ENCODE peak calls at places on chromosome 22, in seven cellular contexts. W is coronary artery, R is cardiac muscle cell, Y is right lobe of liver, Z is NB4, F is fibroblast of lung, A is stomach. C is an unnamed sample.

GRCh38 chr22:19244600-19245352 is 46.7 kb downstream of the CLTCL1 start:
- DNase-seq in W (no peak), R (no peak), Y (no peak), Z (peak), F (no peak), A (no peak), C (no peak)

GRCh38 chr22:26648761-26649363 is 8.5 kb upstream of the MIAT start:
- DNase-seq in W (no peak), R (no peak), Y (no peak), Z (peak), F (no peak), A (no peak), C (no peak)

GRCh38 chr22:48079505-48080295 is 1317.2 kb downstream of the TBC1D22A start:
- DNase-seq in W (no peak), R (no peak), Y (no peak), Z (no peak), F (no peak), A (no peak), C (no peak)

GRCh38 chr22:24053481-24054226 is 42.5 kb downstream of the CABIN1 start:
- DNase-seq in W (no peak), R (no peak), Y (no peak), Z (peak), F (no peak), A (no peak), C (no peak)

GRCh38 chr22:24845036-24845918 is 39.3 kb downstream of the SGSM1 start:
- DNase-seq in W (peak), R (no peak), Y (no peak), Z (peak), F (no peak), A (no peak), C (no peak)

GRCh38 chr22:39360674-39361413 is 11.1 kb downstream of the SYNGR1 start:
- DNase-seq in W (no peak), R (no peak), Y (no peak), Z (no peak), F (no peak), A (no peak), C (no peak)

GRCh38 chr22:48748860-48749554 is 1078.7 kb downstream of the BRD1 start:
- DNase-seq in W (peak), R (no peak), Y (no peak), Z (no peak), F (no peak), A (peak), C (no peak)

GRCh38 chr22:33438273-33438672 is 380.1 kb upstream of the SYN3 start:
- DNase-seq in W (no peak), R (no peak), Y (no peak), Z (peak), F (peak), A (no peak), C (peak)

GRCh38 chr22:28711820-28712777 is 29.5 kb downstream of the CHEK2 start:
- DNase-seq in W (no peak), R (no peak), Y (no peak), Z (peak), F (peak), A (no peak), C (peak)

GRCh38 chr22:47734511-47734910 is 972.1 kb downstream of the TBC1D22A start:
- DNase-seq in W (no peak), R (no peak), Y (no peak), Z (no peak), F (no peak), A (no peak), C (no peak)

GRCh38 chr22:34001701-34002466 is 81.6 kb upstream of the LARGE1 start:
- DNase-seq in W (no peak), R (no peak), Y (peak), Z (no peak), F (no peak), A (no peak), C (no peak)

GRCh38 chr22:32985899-32986772 is 72.0 kb downstream of the SYN3 start:
- DNase-seq in W (no peak), R (peak), Y (peak), Z (peak), F (peak), A (peak), C (peak)

GRCh38 chr22:48500481-48501230 is 1327.0 kb downstream of the BRD1 start:
- DNase-seq in W (no peak), R (no peak), Y (no peak), Z (peak), F (no peak), A (no peak), C (peak)

GRCh38 chr22:35384973-35385588 is 4.2 kb downstream of the HMOX1 start:
- DNase-seq in W (no peak), R (no peak), Y (no peak), Z (no peak), F (no peak), A (no peak), C (no peak)

GRCh38 chr22:28795071-28795693 is 5.2 kb downstream of the XBP1 start:
- DNase-seq in W (no peak), R (no peak), Y (no peak), Z (no peak), F (no peak), A (no peak), C (no peak)

GRCh38 chr22:37571258-37571991 is 8.5 kb downstream of the LGALS2 start:
- DNase-seq in W (no peak), R (no peak), Y (no peak), Z (peak), F (no peak), A (no peak), C (no peak)

GRCh38 chr22:48396091-48396784 is 1431.4 kb downstream of the BRD1 start:
- DNase-seq in W (no peak), R (no peak), Y (no peak), Z (no peak), F (no peak), A (no peak), C (no peak)

GRCh38 chr22:47066616-47066905 is 304.1 kb downstream of the TBC1D22A start:
- DNase-seq in W (no peak), R (no peak), Y (no peak), Z (no peak), F (no peak), A (no peak), C (no peak)

GRCh38 chr22:48832592-48832991 is 995.1 kb downstream of the BRD1 start:
- DNase-seq in W (no peak), R (no peak), Y (no peak), Z (peak), F (no peak), A (no peak), C (no peak)

GRCh38 chr22:40410272-40410671 is 39.9 kb downstream of the SGSM3 start:
- DNase-seq in W (no peak), R (no peak), Y (peak), Z (no peak), F (no peak), A (peak), C (no peak)

GRCh38 chr22:18111759-18112330 is 1.2 kb downstream of the TUBA8 start:
- DNase-seq in W (no peak), R (no peak), Y (no peak), Z (peak), F (no peak), A (peak), C (no peak)

GRCh38 chr22:25764270-25765015 is 22.5 kb downstream of the MYO18B start:
- DNase-seq in W (no peak), R (no peak), Y (no peak), Z (no peak), F (no peak), A (no peak), C (no peak)

GRCh38 chr22:20656902-20657836 is 116.7 kb upstream of the SERPIND1 start:
- DNase-seq in W (no peak), R (no peak), Y (no peak), Z (peak), F (no peak), A (no peak), C (no peak)

GRCh38 chr22:29093980-29094379 is 21.1 kb downstream of the KREMEN1 start:
- DNase-seq in W (no peak), R (no peak), Y (no peak), Z (no peak), F (peak), A (no peak), C (no peak)

GRCh38 chr22:48218889-48219420 is 1456.5 kb downstream of the TBC1D22A start:
- DNase-seq in W (peak), R (no peak), Y (no peak), Z (no peak), F (no peak), A (no peak), C (no peak)

GRCh38 chr22:46970411-46971123 is 208.1 kb downstream of the TBC1D22A start:
- DNase-seq in W (peak), R (no peak), Y (no peak), Z (no peak), F (no peak), A (no peak), C (no peak)

GRCh38 chr22:47175151-47175760 is 412.8 kb downstream of the TBC1D22A start:
- DNase-seq in W (peak), R (no peak), Y (peak), Z (no peak), F (peak), A (no peak), C (no peak)

DNA sequence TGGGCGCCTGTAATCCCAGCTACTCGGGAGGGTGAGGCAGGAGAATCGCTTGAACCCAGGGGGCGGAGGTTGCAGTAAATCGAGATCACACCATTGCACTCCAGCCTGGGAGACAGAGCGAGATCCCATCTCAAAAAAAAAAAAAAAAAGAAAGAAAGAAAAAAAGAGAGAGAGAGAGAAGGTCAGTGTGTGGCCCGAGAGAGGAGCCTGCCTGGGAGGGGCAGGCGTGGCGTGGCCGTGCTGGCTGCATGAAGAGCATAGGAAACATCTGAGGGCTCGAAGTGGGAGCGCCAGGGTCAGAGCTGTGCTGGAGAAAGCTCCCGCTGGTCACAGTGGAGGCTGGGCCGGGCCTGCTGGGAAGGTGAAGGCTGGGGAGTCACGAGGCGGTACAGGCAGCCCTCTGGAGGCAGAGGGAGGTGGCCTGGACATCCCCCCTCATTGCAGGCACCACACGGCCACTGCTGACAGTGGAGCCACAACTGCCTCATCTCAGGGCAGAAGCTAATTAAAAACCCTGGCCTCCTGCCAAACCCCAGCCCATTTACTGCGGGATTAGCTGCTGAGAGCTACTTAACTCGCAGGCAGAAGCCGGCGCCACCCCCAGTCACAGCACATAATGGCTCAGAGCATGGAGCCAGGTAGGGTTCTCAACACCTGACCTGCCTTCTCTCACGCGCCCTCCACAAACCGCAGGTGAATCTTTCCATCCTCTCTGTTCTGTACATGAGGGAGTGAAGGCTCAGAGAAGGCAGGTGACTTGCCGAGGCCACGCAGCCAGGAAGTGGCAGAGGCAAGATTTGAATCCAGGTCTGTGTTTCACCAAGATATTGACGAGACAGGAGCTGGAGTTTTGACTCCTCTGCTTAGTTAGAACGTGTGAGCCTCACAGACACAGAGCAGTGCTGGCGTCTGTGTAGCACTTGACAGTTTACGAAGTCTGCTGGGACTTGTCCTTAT is 32.6 kb downstream of the NFAM1 start:
- DNase-seq in W (no peak), R (peak), Y (no peak), Z (peak), F (no peak), A (peak), C (no peak)
- TF ChIP-seq CTCF in W (no peak), R (no peak), Y (no peak), Z (no peak), F (no peak), A (no peak), C (no peak)

GRCh38 chr22:44126807-44127206 is 53.9 kb upstream of the PARVG start:
- DNase-seq in W (no peak), R (no peak), Y (no peak), Z (no peak), F (no peak), A (no peak), C (no peak)

GRCh38 chr22:44125421-44125820 is 55.3 kb upstream of the PARVG start:
- DNase-seq in W (no peak), R (no peak), Y (no peak), Z (no peak), F (no peak), A (no peak), C (no peak)

GRCh38 chr22:44128961-44129613 is 51.6 kb upstream of the PARVG start:
- DNase-seq in W (no peak), R (no peak), Y (no peak), Z (no peak), F (no peak), A (no peak), C (no peak)

GRCh38 chr22:44129614-44129976 is 51.1 kb upstream of the PARVG start:
- DNase-seq in W (no peak), R (no peak), Y (no peak), Z (no peak), F (peak), A (no peak), C (no peak)

DNA sequence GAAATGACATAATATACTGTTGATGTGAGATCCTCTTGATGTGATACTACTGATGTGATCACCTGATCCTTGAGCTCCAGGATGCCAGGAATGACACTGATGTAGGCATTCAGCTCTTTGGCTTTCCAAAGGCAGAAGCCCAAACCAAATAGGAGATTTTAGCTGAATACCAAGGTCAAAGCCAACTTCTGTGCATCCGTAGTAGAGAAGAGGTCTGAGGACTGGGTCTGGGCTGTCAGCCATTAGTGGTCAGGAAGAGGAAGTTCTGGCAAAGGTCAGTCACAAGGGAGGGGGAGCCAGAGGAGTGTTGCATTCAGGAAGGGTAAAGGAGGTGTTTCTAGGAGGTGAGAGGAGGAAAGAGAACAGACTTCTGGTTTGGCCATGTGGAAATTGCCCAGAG is 53.4 kb upstream of the PARVG start:
- DNase-seq in W (no peak), R (no peak), Y (no peak), Z (peak), F (no peak), A (no peak), C (no peak)
- TF ChIP-seq CTCF in W (no peak), R (no peak), Y (no peak), Z (no peak), F (no peak), A (no peak), C (no peak)

GRCh38 chr22:31972180-31972579 is 27.8 kb downstream of the YWHAH start:
- DNase-seq in W (no peak), R (no peak), Y (no peak), Z (no peak), F (no peak), A (no peak), C (no peak)

GRCh38 chr22:31977939-31978338 is 33.6 kb downstream of the YWHAH start:
- DNase-seq in W (no peak), R (no peak), Y (no peak), Z (no peak), F (no peak), A (no peak), C (no peak)

GRCh38 chr22:31980628-31981027 is 36.3 kb downstream of the YWHAH start:
- DNase-seq in W (no peak), R (no peak), Y (no peak), Z (no peak), F (no peak), A (no peak), C (no peak)

GRCh38 chr22:31973739-31974138 is 29.4 kb downstream of the YWHAH start:
- DNase-seq in W (no peak), R (no peak), Y (peak), Z (no peak), F (no peak), A (no peak), C (no peak)

DNA sequence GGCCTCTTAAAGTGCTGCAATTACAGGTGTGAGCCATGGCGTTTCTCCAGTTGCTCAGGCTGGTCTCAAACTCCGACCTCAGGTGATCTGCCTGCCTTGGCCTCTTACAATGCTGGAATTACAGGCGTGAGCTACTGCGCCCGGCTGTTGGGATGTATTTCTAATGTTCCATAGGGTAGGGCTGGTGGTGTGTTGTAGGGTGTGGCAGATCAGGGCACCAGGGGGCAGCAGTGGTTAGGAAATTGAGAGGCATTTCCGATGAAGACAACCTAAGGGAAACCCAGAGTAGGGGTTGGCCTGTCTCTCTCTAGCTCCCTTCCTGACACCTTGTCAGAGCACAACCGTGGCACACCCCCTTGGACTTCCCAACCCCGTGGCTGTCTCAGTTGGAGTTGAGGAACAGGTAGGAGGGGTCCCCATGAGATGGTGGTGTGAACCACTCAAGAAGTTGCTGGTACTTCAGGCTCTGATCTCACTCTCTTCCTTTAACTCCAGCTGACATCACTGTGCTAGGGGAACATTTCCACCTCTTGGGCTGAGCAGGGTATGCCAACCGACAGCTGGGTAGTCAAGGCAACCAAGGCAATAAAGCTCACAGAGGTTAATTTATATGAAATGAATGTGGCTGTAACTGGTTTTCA is 32.9 kb downstream of the YWHAH start:
- DNase-seq in W (no peak), R (peak), Y (peak), Z (peak), F (peak), A (peak), C (peak)
- TF ChIP-seq CTCF in W (no peak), R (peak), Y (peak), Z (peak), F (peak), A (no peak), C (peak)

GRCh38 chr22:22110548-22111266 is 128.1 kb upstream of the TOP3B start:
- DNase-seq in W (no peak), R (peak), Y (no peak), Z (peak), F (peak), A (no peak), C (peak)

GRCh38 chr22:22111267-22111751 is 128.7 kb upstream of the TOP3B start:
- DNase-seq in W (no peak), R (no peak), Y (no peak), Z (no peak), F (peak), A (no peak), C (no peak)

GRCh38 chr22:22112533-22113294 is 130.1 kb upstream of the TOP3B start:
- DNase-seq in W (no peak), R (no peak), Y (no peak), Z (no peak), F (no peak), A (no peak), C (no peak)

GRCh38 chr22:22111983-22112382 is 129.4 kb upstream of the TOP3B start:
- DNase-seq in W (no peak), R (no peak), Y (no peak), Z (no peak), F (no peak), A (no peak), C (no peak)

DNA sequence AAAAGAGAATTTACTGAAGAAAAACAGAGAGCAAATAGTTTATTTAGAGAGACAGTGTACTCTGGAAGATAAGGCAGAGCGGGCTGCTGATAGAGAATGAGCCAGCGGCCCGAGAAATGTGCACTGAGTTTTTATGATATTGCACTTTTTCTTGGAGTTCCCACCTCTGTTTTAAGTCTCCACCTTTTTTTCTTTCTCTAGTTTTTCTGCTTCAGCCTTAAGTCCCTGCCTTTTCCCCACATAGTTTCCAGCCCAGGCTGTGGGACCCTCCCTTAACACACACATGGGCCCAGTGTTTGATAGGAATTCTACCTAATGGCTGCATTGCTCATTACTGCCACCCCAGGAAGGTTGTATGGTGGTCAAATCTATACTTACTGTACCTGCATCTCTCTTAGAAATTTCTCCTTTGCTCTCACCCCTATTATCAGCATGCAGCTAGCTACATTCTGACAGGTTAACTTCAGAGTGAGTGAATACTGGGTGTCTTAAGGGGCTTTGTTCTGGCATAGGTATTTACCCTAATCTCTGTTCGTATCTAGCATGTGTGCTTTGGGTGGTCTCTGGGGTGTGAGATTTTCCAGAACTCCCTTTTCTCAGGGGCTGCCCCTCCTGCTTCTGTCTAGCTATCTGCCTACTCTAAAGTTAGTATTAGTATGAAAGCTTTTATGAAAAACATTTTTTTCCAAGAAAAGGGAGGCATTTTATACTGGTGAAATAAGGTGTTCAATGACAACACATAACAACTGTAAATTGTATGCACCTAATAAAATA is 127.3 kb upstream of the TOP3B start:
- DNase-seq in W (no peak), R (no peak), Y (no peak), Z (no peak), F (no peak), A (no peak), C (no peak)
- TF ChIP-seq CTCF in W (no peak), R (peak), Y (peak), Z (peak), F (no peak), A (no peak), C (no peak)

DNA sequence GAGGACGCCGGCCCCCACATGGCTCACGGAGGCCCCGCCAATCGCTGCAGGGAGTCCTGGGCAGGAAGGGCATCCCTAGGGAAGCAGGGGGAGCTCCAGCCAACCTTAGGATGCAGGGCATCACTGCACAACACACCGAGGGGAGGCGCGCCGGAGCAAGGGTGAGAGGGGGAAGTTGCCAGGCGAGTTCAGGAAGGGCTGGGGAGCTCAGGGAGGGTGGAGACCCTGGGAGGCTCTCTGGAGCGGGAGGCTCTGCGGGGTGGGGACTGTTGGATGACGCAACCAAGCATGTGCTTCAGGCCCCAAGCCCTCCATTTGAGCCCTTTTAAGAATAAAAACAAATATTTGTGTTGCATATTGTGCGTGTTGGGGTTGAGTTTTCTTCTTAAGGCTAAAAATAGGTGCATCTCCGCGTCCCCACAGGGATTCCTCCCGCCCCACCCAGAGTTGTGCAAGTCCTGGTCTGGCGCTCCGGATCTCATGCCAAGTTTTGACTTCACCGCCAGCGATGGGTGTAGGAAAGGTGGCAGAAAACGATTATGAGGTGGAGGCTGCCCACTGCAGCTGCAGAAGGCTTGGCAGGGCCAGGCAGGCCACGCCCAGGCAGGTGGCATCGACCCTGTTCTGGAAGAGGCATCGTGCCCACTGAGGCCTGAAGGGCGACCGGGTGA is 65.2 kb downstream of the WNT7B start:
- DNase-seq in W (no peak), R (no peak), Y (no peak), Z (peak), F (peak), A (peak), C (no peak)
- TF ChIP-seq CTCF in W (no peak), R (no peak), Y (no peak), Z (no peak), F (no peak), A (no peak), C (no peak)